ENCODE peak calls at places on chromosomes 12 and 14, in ten cellular contexts. F is IMR-90; H is lower lobe of right lung; V is left ventricle myocardium inferior; I is tibial artery; S is PC-3; L is upper lobe of left lung; K is fibroblast of lung; B is naive thymus-derived CD4-positive, alpha-beta T cell; J is RWPE1. N is an unnamed sample.

GRCh38 chr12:50081096-50081808 is 3.9 kb upstream of the SMARCD1 start:
- DNase-seq in F (no peak), H (peak), V (no peak), I (no peak), S (no peak), L (no peak), K (no peak), B (no peak), J (no peak), N (no peak)

GRCh38 chr14:41461380-41461779 is 145.3 kb upstream of the LRFN5 start:
- DNase-seq in F (no peak), H (no peak), V (no peak), I (no peak), S (no peak), L (no peak), K (no peak), B (no peak), J (no peak), N (no peak)

GRCh38 chr14:91252901-91253794 is 8.6 kb upstream of the GPR68 start:
- DNase-seq in F (no peak), H (peak), V (peak), I (no peak), S (peak), L (peak), K (no peak), B (peak), J (peak), N (no peak)

GRCh38 chr14:58645641-58646040 is 7.9 kb downstream of the DACT1 start:
- DNase-seq in F (no peak), H (no peak), V (no peak), I (no peak), S (no peak), L (no peak), K (no peak), B (no peak), J (no peak), N (no peak)

GRCh38 chr12:53066594-53066978 is 12.6 kb downstream of the SPRYD3 start:
- DNase-seq in F (no peak), H (no peak), V (no peak), I (no peak), S (no peak), L (no peak), K (no peak), B (no peak), J (no peak), N (no peak)

GRCh38 chr14:68563256-68564131 is 229.4 kb downstream of the ZFP36L1 start:
- DNase-seq in F (peak), H (no peak), V (no peak), I (peak), S (peak), L (peak), K (peak), B (no peak), J (no peak), N (no peak)

GRCh38 chr12:33575346-33575745 is 135.7 kb upstream of the SYT10 start:
- DNase-seq in F (no peak), H (no peak), V (no peak), I (no peak), S (no peak), L (no peak), K (no peak), B (no peak), J (no peak), N (no peak)

GRCh38 chr14:34461334-34462131 is 507 bp downstream of the SPTSSA start:
- DNase-seq in F (peak), H (peak), V (peak), I (peak), S (peak), L (peak), K (peak), B (no peak), J (peak), N (peak)

GRCh38 chr12:113056631-113057488 is at the start of gene DTX1:
- DNase-seq in F (no peak), H (no peak), V (peak), I (no peak), S (no peak), L (no peak), K (peak), B (no peak), J (no peak), N (no peak)

GRCh38 chr12:54306925-54307731 is 6.3 kb upstream of the NFE2 start:
- DNase-seq in F (no peak), H (peak), V (peak), I (no peak), S (peak), L (peak), K (peak), B (no peak), J (peak), N (peak)

GRCh38 chr14:29637406-29637805 is 290.2 kb downstream of the PRKD1 start:
- DNase-seq in F (peak), H (no peak), V (peak), I (peak), S (peak), L (peak), K (peak), B (no peak), J (no peak), N (no peak)

GRCh38 chr14:75467763-75468162 is 39.9 kb downstream of the JDP2 start:
- DNase-seq in F (no peak), H (no peak), V (no peak), I (no peak), S (no peak), L (no peak), K (no peak), B (no peak), J (no peak), N (no peak)

GRCh38 chr12:31246470-31246850 is 79.5 kb downstream of the SINHCAF start:
- DNase-seq in F (no peak), H (no peak), V (no peak), I (no peak), S (no peak), L (no peak), K (peak), B (no peak), J (peak), N (no peak)

GRCh38 chr12:33650832-33651231 is 211.2 kb upstream of the SYT10 start:
- DNase-seq in F (no peak), H (no peak), V (no peak), I (no peak), S (no peak), L (no peak), K (no peak), B (no peak), J (no peak), N (no peak)

GRCh38 chr14:32561520-32561919 is 232.4 kb downstream of the AKAP6 start:
- DNase-seq in F (peak), H (no peak), V (no peak), I (no peak), S (peak), L (no peak), K (peak), B (no peak), J (no peak), N (no peak)

GRCh38 chr12:43113153-43113552 is 438.9 kb downstream of the ADAMTS20 start:
- DNase-seq in F (no peak), H (no peak), V (no peak), I (no peak), S (no peak), L (no peak), K (peak), B (no peak), J (no peak), N (no peak)

GRCh38 chr12:89087149-89087834 is 265.0 kb downstream of the DUSP6 start:
- DNase-seq in F (no peak), H (no peak), V (no peak), I (no peak), S (no peak), L (no peak), K (no peak), B (no peak), J (no peak), N (no peak)

GRCh38 chr14:64800000-64800399 is 79.7 kb downstream of the SPTB start:
- DNase-seq in F (peak), H (peak), V (peak), I (no peak), S (peak), L (peak), K (peak), B (no peak), J (no peak), N (no peak)
- H3K27ac ChIP-seq in F (no peak), H (no peak), V (no peak), I (no peak), S (no peak), L (no peak), K (no peak), B (no peak), J (no peak), N (no peak)

GRCh38 chr12:101256271-101256670 is 23.6 kb upstream of the UTP20 start:
- DNase-seq in F (no peak), H (no peak), V (no peak), I (no peak), S (no peak), L (no peak), K (no peak), B (no peak), J (no peak), N (no peak)
- H3K27ac ChIP-seq in F (no peak), H (no peak), V (no peak), I (no peak), S (no peak), L (no peak), K (no peak), B (no peak), J (no peak), N (no peak)

GRCh38 chr14:52069617-52070431 is 965 bp upstream of the NID2 start:
- DNase-seq in F (peak), H (no peak), V (no peak), I (peak), S (no peak), L (no peak), K (peak), B (no peak), J (no peak), N (no peak)

GRCh38 chr14:52067873-52068740 is 752 bp downstream of the NID2 start:
- DNase-seq in F (peak), H (no peak), V (peak), I (no peak), S (peak), L (no peak), K (peak), B (no peak), J (no peak), N (no peak)

GRCh38 chr14:52072266-52072780 is 3.5 kb upstream of the NID2 start:
- DNase-seq in F (no peak), H (no peak), V (no peak), I (no peak), S (no peak), L (no peak), K (no peak), B (no peak), J (no peak), N (no peak)

GRCh38 chr14:52071675-52072074 is 2.8 kb upstream of the NID2 start:
- DNase-seq in F (peak), H (no peak), V (no peak), I (no peak), S (peak), L (no peak), K (no peak), B (no peak), J (no peak), N (no peak)

GRCh38 chr14:52068741-52069616 is at the start of gene NID2:
- DNase-seq in F (peak), H (peak), V (peak), I (peak), S (peak), L (peak), K (peak), B (peak), J (peak), N (peak)
- H3K27ac ChIP-seq in F (peak), H (peak), V (peak), I (peak), S (no peak), L (peak), K (peak), B (no peak), J (no peak), N (peak)

GRCh38 chr12:129827102-129827873 is 76.5 kb downstream of the TMEM132D start:
- DNase-seq in F (no peak), H (no peak), V (no peak), I (no peak), S (no peak), L (no peak), K (no peak), B (no peak), J (no peak), N (no peak)
- H3K27ac ChIP-seq in F (no peak), H (no peak), V (no peak), I (no peak), S (no peak), L (no peak), K (no peak), B (no peak), J (no peak), N (no peak)

N was measured in ascending aorta.